ENCODE peak calls at places on chromosomes 3 and 15, in four cellular contexts. C is H1, K is K562, A is HCT116. J is an unnamed sample.

GRCh38 chr15:92033723-92034122 is 180.2 kb downstream of the SLCO3A1 start:
- DNase-seq in C (no peak), K (no peak), A (no peak), J (no peak)

GRCh38 chr3:114490829-114491228 is 197.0 kb downstream of the TIGIT start:
- DNase-seq in C (no peak), K (no peak), A (no peak), J (no peak)

GRCh38 chr3:45547764-45548683 is 46.5 kb upstream of the LIMD1 start:
- DNase-seq in C (no peak), K (no peak), A (no peak), J (no peak)

GRCh38 chr15:85379403-85380131 is 836 bp upstream of the AKAP13 start:
- DNase-seq in C (no peak), K (no peak), A (no peak), J (no peak)

GRCh38 chr3:169879846-169880558 is 10.3 kb upstream of the LRRC31 start:
- DNase-seq in C (no peak), K (no peak), A (no peak), J (no peak)

GRCh38 chr3:5274116-5274515 is 86.6 kb downstream of the EDEM1 start:
- DNase-seq in C (no peak), K (no peak), A (no peak), J (no peak)

GRCh38 chr3:116441652-116442051 is 3.6 kb downstream of the LSAMP start:
- DNase-seq in C (no peak), K (no peak), A (no peak), J (no peak)

GRCh38 chr3:133490468-133491351 is 82.8 kb upstream of the CDV3 start:
- DNase-seq in C (no peak), K (no peak), A (no peak), J (no peak)

GRCh38 chr15:50996641-50997040 is 88.2 kb downstream of the AP4E1 start:
- DNase-seq in C (no peak), K (no peak), A (no peak), J (no peak)

GRCh38 chr3:39372831-39373230 is 10.3 kb upstream of the SLC25A38 start:
- DNase-seq in C (no peak), K (no peak), A (no peak), J (no peak)

GRCh38 chr3:46913644-46914043 is 36.1 kb downstream of the PTH1R start:
- DNase-seq in C (no peak), K (no peak), A (no peak), J (no peak)

GRCh38 chr3:10669490-10670048 is 146.5 kb upstream of the SLC6A11 start:
- DNase-seq in C (no peak), K (no peak), A (no peak), J (no peak)

GRCh38 chr3:197953881-197954280 is 3.9 kb downstream of the RPL35A start:
- DNase-seq in C (no peak), K (no peak), A (no peak), J (no peak)

GRCh38 chr3:96863129-96863740 is 48.8 kb downstream of the EPHA6 start:
- DNase-seq in C (peak), K (peak), A (no peak), J (peak)

GRCh38 chr15:69118089-69118488 is 42.3 kb upstream of the GLCE start:
- DNase-seq in C (no peak), K (no peak), A (no peak), J (no peak)

GRCh38 chr3:81823882-81824395 is 62.5 kb upstream of the GBE1 start:
- DNase-seq in C (no peak), K (no peak), A (no peak), J (no peak)

GRCh38 chr15:42725331-42725903 is 11.5 kb downstream of the CDAN1 start:
- DNase-seq in C (peak), K (no peak), A (no peak), J (no peak)

GRCh38 chr3:187744169-187745151 is 808 bp downstream of the BCL6 start:
- DNase-seq in C (no peak), K (peak), A (no peak), J (no peak)

GRCh38 chr15:98599911-98600685 is 48.2 kb upstream of the IGF1R start:
- DNase-seq in C (peak), K (no peak), A (no peak), J (no peak)

GRCh38 chr15:68821190-68821897 is 649 bp upstream of the ANP32A start:
- DNase-seq in C (no peak), K (peak), A (no peak), J (no peak)

GRCh38 chr3:178618197-178618596 is 82.0 kb downstream of the KCNMB2 start:
- DNase-seq in C (no peak), K (no peak), A (no peak), J (no peak)

GRCh38 chr15:60038111-60038521 is 34.0 kb downstream of the FOXB1 start:
- DNase-seq in C (no peak), K (no peak), A (no peak), J (no peak)

GRCh38 chr15:91258436-91258779 is 158.4 kb downstream of the SV2B start:
- DNase-seq in C (no peak), K (no peak), A (no peak), J (no peak)

GRCh38 chr15:58223432-58223831 is 85.3 kb downstream of the AQP9 start:
- DNase-seq in C (no peak), K (no peak), A (no peak), J (no peak)

GRCh38 chr3:129304553-129305222 is 26.0 kb downstream of the HMCES start:
- DNase-seq in C (no peak), K (no peak), A (no peak), J (no peak)

GRCh38 chr3:194875581-194876402 is 190.1 kb downstream of the FAM43A start:
- DNase-seq in C (peak), K (no peak), A (no peak), J (no peak)

GRCh38 chr15:57323806-57324589 is 52.3 kb upstream of the CGNL1 start:
- DNase-seq in C (no peak), K (peak), A (peak), J (no peak)

GRCh38 chr3:130386604-130387263 is 41.3 kb downstream of the COL6A5 start:
- DNase-seq in C (no peak), K (peak), A (no peak), J (no peak)

GRCh38 chr3:150543531-150543930 is 2.8 kb downstream of the SERP1 start:
- DNase-seq in C (no peak), K (no peak), A (no peak), J (no peak)

GRCh38 chr3:127589600-127590281 is 792 bp downstream of the TPRA1 start:
- DNase-seq in C (peak), K (no peak), A (no peak), J (no peak)

GRCh38 chr15:68849477-68849876 is 28.8 kb upstream of the ANP32A start:
- DNase-seq in C (no peak), K (no peak), A (no peak), J (no peak)

GRCh38 chr3:100170492-100170891 is 56.2 kb upstream of the FILIP1L start:
- DNase-seq in C (no peak), K (no peak), A (no peak), J (no peak)
- TF ChIP-seq FOSL1 in C (no peak), K (no peak), A (no peak), J (no peak)

DNA sequence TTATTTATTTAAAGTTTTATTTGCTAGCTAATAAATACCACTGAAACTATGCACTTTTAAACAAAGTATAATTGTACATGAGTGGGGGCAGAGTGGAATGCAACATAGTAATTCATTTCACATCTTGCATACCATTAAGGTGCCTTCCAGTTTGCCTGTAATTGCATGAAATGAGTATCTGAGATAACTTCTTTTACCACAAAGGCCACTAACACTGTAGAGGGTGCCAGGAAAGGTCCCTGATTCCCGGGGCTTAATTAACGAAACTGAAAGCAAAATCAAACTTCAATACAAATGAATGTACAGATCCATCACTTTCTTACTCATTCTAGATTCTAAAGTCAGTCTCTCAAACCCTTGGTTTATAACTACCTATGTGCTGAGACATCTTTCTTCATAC is 2.1 kb downstream of the CD47 start:
- DNase-seq in C (no peak), K (no peak), A (no peak), J (no peak)
- TF ChIP-seq FOSL1 in C (no peak), K (no peak), A (no peak), J (no peak)

GRCh38 chr15:65085207-65085753 is 8.7 kb downstream of the KBTBD13 start:
- DNase-seq in C (no peak), K (no peak), A (no peak), J (no peak)

GRCh38 chr15:65085990-65086679 is 9.6 kb downstream of the KBTBD13 start:
- DNase-seq in C (peak), K (peak), A (peak), J (peak)

GRCh38 chr15:65087411-65087810 is 10.9 kb downstream of the KBTBD13 start:
- DNase-seq in C (no peak), K (no peak), A (no peak), J (no peak)

GRCh38 chr15:65087873-65088642 is 11.5 kb downstream of the KBTBD13 start:
- DNase-seq in C (no peak), K (no peak), A (no peak), J (no peak)

DNA sequence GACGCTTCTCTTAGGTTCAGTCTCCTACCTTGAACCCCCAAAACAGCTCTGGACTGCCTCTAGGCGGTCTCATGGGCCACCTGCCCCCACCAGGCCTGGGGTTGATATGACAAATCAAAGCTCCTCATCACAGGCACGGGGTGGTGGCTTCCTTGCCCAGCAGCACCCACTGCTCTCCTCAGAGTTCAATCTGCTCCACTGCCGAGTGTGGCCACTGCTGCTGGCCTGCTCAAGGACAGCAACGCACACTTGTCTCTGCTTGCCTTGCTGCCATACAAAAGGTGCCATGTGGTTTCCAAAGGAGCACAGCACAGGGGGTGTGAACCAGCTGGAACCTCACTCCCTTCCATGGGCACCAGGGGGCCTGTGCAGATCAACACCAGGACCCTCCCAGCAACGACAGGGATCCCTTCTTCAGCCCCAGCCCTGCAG is 10.2 kb downstream of the KBTBD13 start:
- DNase-seq in C (no peak), K (peak), A (no peak), J (no peak)
- TF ChIP-seq FOSL1 in C (no peak), K (no peak), A (no peak), J (no peak)

DNA sequence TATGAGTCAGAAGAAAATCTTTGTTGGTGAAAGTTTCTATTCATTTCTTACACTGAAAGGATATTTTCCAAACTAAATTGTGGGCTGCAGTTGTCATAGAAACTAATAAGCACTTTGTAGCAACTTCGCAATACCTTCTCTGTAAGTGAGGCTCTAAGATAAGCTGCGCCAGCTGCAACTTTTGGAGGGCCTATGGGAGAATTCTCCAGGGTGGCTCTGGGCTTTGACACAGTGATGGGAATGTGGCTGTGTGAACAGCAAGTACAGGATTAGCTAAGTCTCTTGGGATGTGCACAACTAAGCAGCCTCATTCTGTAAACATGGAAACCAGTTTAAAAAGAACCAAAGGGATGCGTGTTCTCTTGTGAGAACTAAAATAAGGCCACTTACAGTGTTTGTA is 124.6 kb upstream of the SGO1 start:
- DNase-seq in C (no peak), K (no peak), A (no peak), J (no peak)
- TF ChIP-seq FOSL1 in C (no peak), K (no peak), A (no peak), J (no peak)

GRCh38 chr15:67174864-67175573 is 79.4 kb downstream of the AAGAB start:
- DNase-seq in C (no peak), K (no peak), A (peak), J (no peak)
- TF ChIP-seq FOSL1 in C (no peak), K (no peak), A (peak), J (no peak)

DNA sequence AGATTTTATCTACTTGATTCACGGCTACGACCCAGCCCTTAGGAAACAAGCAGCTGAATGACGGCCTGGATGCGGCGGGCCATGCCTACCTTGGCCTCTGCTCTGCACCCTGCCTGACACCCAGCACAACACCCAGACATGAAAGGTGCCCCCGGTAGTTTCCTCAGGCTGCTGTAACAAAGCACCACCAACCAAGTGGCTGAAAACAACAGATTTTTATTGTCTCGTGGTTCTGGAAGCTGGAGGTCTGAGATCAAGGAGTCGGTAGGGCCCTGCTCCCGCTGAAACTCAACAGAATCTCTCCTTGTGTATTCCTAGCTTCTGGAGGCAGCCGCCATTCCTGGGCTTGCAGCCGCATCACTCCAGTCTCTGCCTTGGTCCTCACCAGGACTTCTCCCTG is 111.7 kb downstream of the ADCY5 start:
- DNase-seq in C (no peak), K (no peak), A (no peak), J (no peak)
- TF ChIP-seq FOSL1 in C (no peak), K (no peak), A (no peak), J (no peak)

DNA sequence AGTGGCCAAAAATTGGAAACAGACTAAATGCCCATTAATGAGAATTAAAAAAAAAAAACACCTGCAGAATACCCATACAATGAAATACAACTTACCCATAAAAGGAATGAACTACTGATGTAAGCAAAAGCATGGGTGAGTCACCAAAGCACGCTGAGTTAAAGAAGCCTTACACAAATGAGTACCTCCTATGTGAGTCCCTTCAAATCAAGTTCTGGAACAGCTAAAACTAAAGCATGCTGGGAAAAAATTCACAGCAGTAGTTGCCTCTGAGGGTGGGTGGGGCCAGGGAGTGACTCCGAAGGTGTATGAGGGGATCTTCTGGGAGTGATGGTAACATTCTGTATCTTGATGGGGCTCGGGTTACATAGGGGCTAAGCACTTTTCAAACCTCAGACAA is 11.4 kb downstream of the MYO5C start:
- DNase-seq in C (no peak), K (no peak), A (no peak), J (no peak)
- TF ChIP-seq FOSL1 in C (no peak), K (no peak), A (no peak), J (no peak)